ENCODE peak calls at places on chromosomes 6 and 20, in seven cellular contexts. W, T, Y, Q, H, B and P are unnamed samples.

GRCh38 chr6:99333068-99333467 is 16.4 kb downstream of the FAXC start:
- DNase-seq in B (no peak), W (peak; percentile 3), H (no peak), T (no peak), Y (no peak), Q (no peak), P (no peak)

GRCh38 chr6:44211284-44211683 is 5.4 kb upstream of the MYMX start:
- DNase-seq in B (no peak), Q (no peak), Y (no peak), H (no peak), T (no peak), W (no peak), P (no peak)

GRCh38 chr6:137362878-137363804 is 131.1 kb downstream of the OLIG3 start:
- DNase-seq in T (no peak), Q (no peak), B (no peak), H (no peak), W (no peak), Y (no peak), P (no peak)

GRCh38 chr20:49372095-49372734 is 94.4 kb upstream of the ZNFX1 start:
- DNase-seq in B (no peak), T (no peak), H (no peak), W (no peak), Q (peak; percentile 52), Y (no peak), P (no peak)

GRCh38 chr6:27297484-27297856 is 14.6 kb downstream of the POM121L2 start:
- DNase-seq in H (no peak), T (no peak), B (no peak), Q (no peak), Y (no peak), W (no peak), P (no peak)

GRCh38 chr20:5001174-5002076 is at the start of gene SLC23A2:
- DNase-seq in Q (no peak), Y (peak; percentile 31), W (peak; percentile 66), T (peak; percentile 57), B (no peak), H (no peak), P (no peak)

GRCh38 chr20:5841492-5841891 is 91.3 kb downstream of the SHLD1 start:
- DNase-seq in Y (no peak), H (no peak), T (no peak), B (no peak), Q (no peak), W (no peak), P (no peak)

GRCh38 chr20:41249781-41250281 is 67.7 kb downstream of the ZHX3 start:
- DNase-seq in B (no peak), H (no peak), W (peak; percentile 31), Y (peak; percentile 24), T (no peak), Q (peak; percentile 41), P (peak; percentile 79)

GRCh38 chr20:48526936-48527335 is 300.9 kb downstream of the PREX1 start:
- DNase-seq in Q (no peak), H (no peak), W (no peak), B (no peak), T (no peak), Y (no peak), P (no peak)

GRCh38 chr6:154289818-154290508 is 66.6 kb downstream of the IPCEF1 start:
- DNase-seq in B (no peak), W (no peak), T (no peak), Y (no peak), Q (no peak), H (no peak), P (no peak)

GRCh38 chr6:147506704-147507114 is 1.8 kb upstream of the SAMD5 start:
- DNase-seq in B (peak; percentile 29), W (no peak), Q (peak; percentile 25), Y (peak; percentile 55), H (no peak), T (peak; percentile 66), P (peak; percentile 52)

GRCh38 chr6:53441761-53442160 is 93.0 kb upstream of the ELOVL5 start:
- DNase-seq in T (no peak), B (peak; percentile 51), H (no peak), Y (no peak), Q (peak; percentile 39), W (no peak), P (peak; percentile 63)

GRCh38 chr6:16481680-16482079 is 243.3 kb downstream of the GMPR start:
- DNase-seq in T (no peak), W (no peak), H (no peak), Y (no peak), Q (no peak), B (no peak), P (no peak)

GRCh38 chr20:3645309-3646066 is 17.7 kb downstream of the GFRA4 start:
- DNase-seq in W (no peak), T (no peak), Y (no peak), Q (no peak), H (no peak), B (no peak), P (no peak)

GRCh38 chr6:42925248-42925857 is 3.9 kb upstream of the CNPY3 start:
- DNase-seq in Q (no peak), W (no peak), B (no peak), H (no peak), T (no peak), Y (no peak), P (no peak)

GRCh38 chr20:1473821-1474220 is 7.2 kb upstream of the NSFL1C start:
- DNase-seq in B (no peak), W (no peak), H (no peak), Y (no peak), T (no peak), Q (no peak), P (no peak)

GRCh38 chr6:20542927-20543602 is 8.8 kb downstream of the CDKAL1 start:
- DNase-seq in Y (peak; percentile 35), W (no peak), H (peak; percentile 43), T (no peak), B (peak; percentile 48), Q (peak; percentile 100), P (peak; percentile 97)

GRCh38 chr20:62637110-62637509 is 5.2 kb upstream of the SLCO4A1 start:
- DNase-seq in T (no peak), H (no peak), B (no peak), W (no peak), Y (no peak), Q (no peak), P (no peak)

GRCh38 chr6:29561618-29562181 is 2.2 kb upstream of the UBD start:
- DNase-seq in T (no peak), Q (no peak), Y (no peak), B (no peak), H (no peak), W (no peak), P (no peak)

GRCh38 chr20:59603176-59603575 is 1.2 kb upstream of the PHACTR3 start:
- DNase-seq in H (no peak), Y (no peak), W (no peak), B (no peak), Q (no peak), T (no peak), P (no peak)

GRCh38 chr6:108235121-108235520 is 25.7 kb downstream of the SNX3 start:
- DNase-seq in Q (no peak), T (no peak), H (no peak), B (no peak), Y (no peak), W (no peak), P (no peak)

GRCh38 chr20:13492001-13492480 is 146.7 kb downstream of the TASP1 start:
- DNase-seq in Q (peak; percentile 74), B (peak; percentile 85), H (peak; percentile 29), T (peak; percentile 19), Y (peak; percentile 31), W (no peak), P (peak; percentile 90)

GRCh38 chr20:56752274-56752673 is 123.2 kb downstream of the TFAP2C start:
- DNase-seq in B (peak; percentile 39), Q (peak; percentile 54), H (no peak), Y (peak; percentile 39), T (no peak), W (no peak), P (no peak)

DNA sequence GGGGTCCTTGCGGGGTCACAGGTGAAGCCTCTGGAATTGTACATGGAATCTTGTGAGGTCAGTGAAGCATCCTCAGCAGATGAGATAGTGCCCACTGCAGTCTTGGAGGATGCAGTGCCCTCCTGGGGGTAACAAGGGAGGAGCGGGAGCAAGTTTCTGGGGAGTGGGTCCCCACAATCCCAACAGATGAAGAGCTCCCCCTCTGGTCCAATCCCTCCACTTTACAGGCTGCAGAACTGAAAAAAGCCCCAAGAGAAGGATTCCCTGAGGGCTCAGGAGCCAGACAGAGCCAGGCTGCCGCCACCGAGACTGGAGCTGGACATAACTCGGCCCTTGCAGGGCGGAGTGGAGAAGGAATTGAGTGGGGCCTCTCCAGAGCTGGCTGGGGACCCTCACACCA is 52.4 kb downstream of the TTI1 start:
- DNase-seq in W (no peak), H (no peak), B (no peak), Q (no peak), Y (no peak), T (no peak), P (no peak)
- TF ChIP-seq CTCF in W (no peak), H (no peak), B (no peak), Q (no peak), Y (no peak), T (no peak), P (no peak)

DNA sequence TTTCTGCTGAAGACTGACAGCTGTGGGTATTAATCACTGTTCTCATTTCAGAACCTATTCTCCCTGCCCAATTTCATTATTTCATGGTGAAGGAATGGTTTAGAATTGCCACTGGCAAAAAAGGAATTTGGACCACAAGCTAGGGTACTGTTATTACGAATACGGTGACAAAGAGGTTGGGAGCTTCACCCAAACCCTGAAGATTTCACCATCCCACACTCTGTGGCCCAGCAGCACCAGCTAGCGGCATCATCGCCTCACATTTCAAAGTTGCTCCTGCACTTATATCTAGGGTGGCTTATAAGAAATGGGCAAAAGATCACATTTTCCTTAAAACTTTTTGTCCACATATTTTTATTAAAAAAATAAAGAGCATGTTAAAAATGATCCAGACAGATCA is 236.1 kb downstream of the SYNDIG1 start:
- DNase-seq in B (peak; percentile 48), Q (no peak), Y (no peak), W (no peak), H (no peak), T (no peak), P (no peak)
- H3K4me3 ChIP-seq in B (no peak overlapping the region), Q (no peak overlapping the region), Y (no peak overlapping the region), W (no peak overlapping the region), H (no peak overlapping the region), T (no peak overlapping the region), P (no peak overlapping the region)

GRCh38 chr6:12801141-12801540 is 84.6 kb downstream of the PHACTR1 start:
- DNase-seq in H (no peak), T (no peak), Q (peak; percentile 89), W (no peak), B (peak; percentile 94), Y (no peak), P (peak; percentile 4)
- TF ChIP-seq CTCF in H (no peak), T (no peak), Q (no peak), W (no peak), B (no peak), Y (no peak), P (no peak)

GRCh38 chr6:170438861-170439260 is 114.2 kb downstream of the PSMB1 start:
- DNase-seq in B (no peak), T (no peak), Q (no peak), H (no peak), Y (no peak), W (no peak), P (no peak)

GRCh38 chr6:170437719-170438401 is 115.2 kb downstream of the PSMB1 start:
- DNase-seq in W (no peak), Y (no peak), Q (peak; percentile 14), B (no peak), H (no peak), T (no peak), P (no peak)

GRCh38 chr6:170440437-170440836 is 112.7 kb downstream of the PSMB1 start:
- DNase-seq in H (no peak), B (no peak), Q (no peak), Y (no peak), T (no peak), W (no peak), P (no peak)

GRCh38 chr6:170439366-170440351 is 113.4 kb downstream of the PSMB1 start:
- DNase-seq in Y (no peak), W (no peak), Q (no peak), T (no peak), H (no peak), B (no peak), P (no peak)

GRCh38 chr6:170438402-170438753 is 114.7 kb downstream of the PSMB1 start:
- DNase-seq in Y (peak; percentile 72), W (peak; percentile 4), Q (peak; percentile 99), T (peak; percentile 77), B (peak; percentile 98), H (peak; percentile 98), P (peak; percentile 98)
- H3K4me3 ChIP-seq in Y (peak overlapping the region; percentile 32), W (no peak overlapping the region), Q (no peak overlapping the region), T (peak overlapping the region; percentile 56), B (peak overlapping the region; percentile 46), H (peak overlapping the region; percentile 40), P (peak overlapping the region; percentile 8)